ENCODE peak calls at places on chromosomes 16 and 17, in four cellular contexts. R is left ventricle myocardium superior, F is AG04450, B is glutamatergic neuron. A is an unnamed sample.

GRCh38 chr17:41784207-41784744 is 2.2 kb downstream of the JUP start:
- DNase-seq in R (peak; percentile 79), F (no peak), B (no peak), A (no peak)

GRCh38 chr17:81438688-81439087 is 43.4 kb downstream of the BAHCC1 start:
- DNase-seq in R (no peak), F (no peak), B (no peak), A (no peak)

GRCh38 chr16:20743591-20743990 is 2.0 kb upstream of the THUMPD1 start:
- DNase-seq in R (no peak), F (no peak), B (no peak), A (no peak)

GRCh38 chr16:16096858-16097213 is 126.5 kb downstream of the ABCC6 start:
- DNase-seq in R (no peak), F (no peak), B (no peak), A (no peak)

GRCh38 chr17:66567234-66568170 is 265.1 kb downstream of the PRKCA start:
- DNase-seq in R (peak; percentile 83), F (peak; percentile 62), B (peak; percentile 87), A (peak; percentile 57)

GRCh38 chr17:48012151-48012520 is 25.5 kb downstream of the COPZ2 start:
- DNase-seq in R (peak; percentile 68), F (no peak), B (peak; percentile 92), A (no peak)

GRCh38 chr17:80187090-80187489 is 17.3 kb downstream of the CARD14 start:
- DNase-seq in R (no peak), F (no peak), B (no peak), A (peak; percentile 7)

GRCh38 chr16:48607056-48607825 is 2.7 kb downstream of the N4BP1 start:
- DNase-seq in R (no peak), F (no peak), B (no peak), A (peak; percentile 61)

GRCh38 chr17:80125656-80126448 is 21.1 kb downstream of the EIF4A3 start:
- DNase-seq in R (no peak), F (no peak), B (no peak), A (peak; percentile 78)

GRCh38 chr17:41520821-41521521 is 2.3 kb upstream of the KRT15 start:
- DNase-seq in R (no peak), F (no peak), B (no peak), A (no peak)

GRCh38 chr17:4738136-4739121 is 1.2 kb upstream of the ZMYND15 start:
- DNase-seq in R (no peak), F (no peak), B (no peak), A (no peak)

GRCh38 chr16:57297856-57298255 is 13.4 kb upstream of the PLLP start:
- DNase-seq in R (no peak), F (no peak), B (no peak), A (no peak)

GRCh38 chr17:72843591-72843990 is 248.9 kb downstream of the SLC39A11 start:
- DNase-seq in R (no peak), F (no peak), B (no peak), A (no peak)

GRCh38 chr17:78557598-78558039 is 19.6 kb downstream of the DNAH17 start:
- DNase-seq in R (no peak), F (no peak), B (no peak), A (peak; percentile 45)

GRCh38 chr16:1046271-1046955 is 26.1 kb upstream of the SSTR5 start:
- DNase-seq in R (no peak), F (no peak), B (no peak), A (no peak)

GRCh38 chr17:1325766-1326165 is 46.3 kb downstream of the TRARG1 start:
- DNase-seq in R (no peak), F (no peak), B (no peak), A (no peak)